ENCODE peak calls at places on chromosomes 4 and X, in nine cellular contexts. One of them, this sample, is unnamed.

GRCh38 chr4:43330288-43330687 is 437.8 kb downstream of the GRXCR1 start:
- DNase-seq in upper lobe of right lung: no peak
- DNase-seq in neural progenitor cell: no peak
- DNase-seq in dorsolateral prefrontal cortex: no peak
- DNase-seq in GM20000: no peak
- DNase-seq in foreskin fibroblast: peak; percentile 56
- DNase-seq in breast epithelium: no peak
- DNase-seq in fibroblast of pulmonary artery: peak; percentile 68
- DNase-seq in left ventricle myocardium inferior: no peak
- DNase-seq in this sample: no peak

GRCh38 chrX:14235004-14235403 is 205.3 kb upstream of the GEMIN8 start:
- DNase-seq in breast epithelium: no peak
- DNase-seq in dorsolateral prefrontal cortex: no peak
- DNase-seq in fibroblast of pulmonary artery: no peak
- DNase-seq in left ventricle myocardium inferior: no peak
- DNase-seq in foreskin fibroblast: no peak
- DNase-seq in GM20000: no peak
- DNase-seq in neural progenitor cell: peak; percentile 7
- DNase-seq in upper lobe of right lung: no peak
- DNase-seq in this sample: no peak

GRCh38 chr4:10212400-10212799 is 95.8 kb upstream of the WDR1 start:
- DNase-seq in fibroblast of pulmonary artery: no peak
- DNase-seq in neural progenitor cell: no peak
- DNase-seq in dorsolateral prefrontal cortex: no peak
- DNase-seq in GM20000: no peak
- DNase-seq in left ventricle myocardium inferior: no peak
- DNase-seq in upper lobe of right lung: no peak
- DNase-seq in foreskin fibroblast: no peak
- DNase-seq in breast epithelium: no peak
- DNase-seq in this sample: no peak

GRCh38 chr4:41022116-41022515 is 192.2 kb downstream of the APBB2 start:
- DNase-seq in breast epithelium: no peak
- DNase-seq in GM20000: no peak
- DNase-seq in upper lobe of right lung: no peak
- DNase-seq in left ventricle myocardium inferior: no peak
- DNase-seq in foreskin fibroblast: peak; percentile 87
- DNase-seq in fibroblast of pulmonary artery: no peak
- DNase-seq in dorsolateral prefrontal cortex: no peak
- DNase-seq in neural progenitor cell: no peak
- DNase-seq in this sample: no peak

GRCh38 chr4:109547394-109547793 is 12.7 kb upstream of the MCUB start:
- DNase-seq in foreskin fibroblast: peak; percentile 26
- DNase-seq in breast epithelium: no peak
- DNase-seq in left ventricle myocardium inferior: no peak
- DNase-seq in neural progenitor cell: peak; percentile 6
- DNase-seq in GM20000: no peak
- DNase-seq in fibroblast of pulmonary artery: no peak
- DNase-seq in upper lobe of right lung: no peak
- DNase-seq in dorsolateral prefrontal cortex: no peak
- DNase-seq in this sample: no peak

GRCh38 chrX:152884171-152884570 is 13.7 kb upstream of the ZNF185 start:
- DNase-seq in GM20000: no peak
- DNase-seq in upper lobe of right lung: no peak
- DNase-seq in breast epithelium: no peak
- DNase-seq in foreskin fibroblast: no peak
- DNase-seq in dorsolateral prefrontal cortex: no peak
- DNase-seq in neural progenitor cell: no peak
- DNase-seq in fibroblast of pulmonary artery: no peak
- DNase-seq in left ventricle myocardium inferior: no peak
- DNase-seq in this sample: peak; percentile 37

GRCh38 chr4:144267084-144267483 is 126.6 kb upstream of the GYPA start:
- DNase-seq in neural progenitor cell: no peak
- DNase-seq in dorsolateral prefrontal cortex: no peak
- DNase-seq in left ventricle myocardium inferior: no peak
- DNase-seq in breast epithelium: no peak
- DNase-seq in GM20000: no peak
- DNase-seq in upper lobe of right lung: no peak
- DNase-seq in fibroblast of pulmonary artery: no peak
- DNase-seq in foreskin fibroblast: no peak
- DNase-seq in this sample: no peak

GRCh38 chrX:23317799-23318724 is 16.6 kb upstream of the PTCHD1 start:
- DNase-seq in dorsolateral prefrontal cortex: no peak
- DNase-seq in neural progenitor cell: peak; percentile 61
- DNase-seq in fibroblast of pulmonary artery: peak; percentile 8
- DNase-seq in left ventricle myocardium inferior: no peak
- DNase-seq in foreskin fibroblast: no peak
- DNase-seq in upper lobe of right lung: no peak
- DNase-seq in breast epithelium: no peak
- DNase-seq in GM20000: peak; percentile 58
- DNase-seq in this sample: no peak

GRCh38 chr4:102554482-102554881 is 53.3 kb downstream of the NFKB1 start:
- DNase-seq in neural progenitor cell: peak; percentile 16
- DNase-seq in fibroblast of pulmonary artery: peak; percentile 79
- DNase-seq in breast epithelium: no peak
- DNase-seq in foreskin fibroblast: peak; percentile 16
- DNase-seq in dorsolateral prefrontal cortex: no peak
- DNase-seq in upper lobe of right lung: no peak
- DNase-seq in GM20000: no peak
- DNase-seq in left ventricle myocardium inferior: peak; percentile 66
- DNase-seq in this sample: no peak

GRCh38 chrX:117645639-117646038 is 471.0 kb downstream of the KLHL13 start:
- DNase-seq in dorsolateral prefrontal cortex: no peak
- DNase-seq in upper lobe of right lung: no peak
- DNase-seq in neural progenitor cell: no peak
- DNase-seq in fibroblast of pulmonary artery: no peak
- DNase-seq in left ventricle myocardium inferior: no peak
- DNase-seq in breast epithelium: no peak
- DNase-seq in GM20000: no peak
- DNase-seq in foreskin fibroblast: no peak
- DNase-seq in this sample: no peak

GRCh38 chrX:72045552-72046277 is 86.0 kb downstream of the RTL5 start:
- DNase-seq in fibroblast of pulmonary artery: peak; percentile 8
- DNase-seq in left ventricle myocardium inferior: no peak
- DNase-seq in dorsolateral prefrontal cortex: no peak
- DNase-seq in breast epithelium: peak; percentile 70
- DNase-seq in GM20000: no peak
- DNase-seq in foreskin fibroblast: no peak
- DNase-seq in upper lobe of right lung: no peak
- DNase-seq in neural progenitor cell: peak; percentile 15
- DNase-seq in this sample: peak; percentile 13

GRCh38 chrX:28946846-28947245 is 359.6 kb downstream of the IL1RAPL1 start:
- DNase-seq in breast epithelium: no peak
- DNase-seq in left ventricle myocardium inferior: no peak
- DNase-seq in neural progenitor cell: no peak
- DNase-seq in upper lobe of right lung: no peak
- DNase-seq in dorsolateral prefrontal cortex: no peak
- DNase-seq in fibroblast of pulmonary artery: peak; percentile 4
- DNase-seq in foreskin fibroblast: no peak
- DNase-seq in GM20000: no peak
- DNase-seq in this sample: no peak

GRCh38 chrX:13387656-13388421 is 68.0 kb upstream of the ATXN3L start:
- DNase-seq in GM20000: no peak
- DNase-seq in upper lobe of right lung: no peak
- DNase-seq in foreskin fibroblast: peak; percentile 50
- DNase-seq in neural progenitor cell: no peak
- DNase-seq in dorsolateral prefrontal cortex: no peak
- DNase-seq in left ventricle myocardium inferior: no peak
- DNase-seq in fibroblast of pulmonary artery: no peak
- DNase-seq in breast epithelium: no peak
- DNase-seq in this sample: no peak

GRCh38 chr4:174531486-174531885 is 9.2 kb upstream of the HPGD start:
- DNase-seq in breast epithelium: no peak
- DNase-seq in dorsolateral prefrontal cortex: no peak
- DNase-seq in neural progenitor cell: no peak
- DNase-seq in fibroblast of pulmonary artery: peak; percentile 27
- DNase-seq in upper lobe of right lung: no peak
- DNase-seq in foreskin fibroblast: no peak
- DNase-seq in GM20000: no peak
- DNase-seq in left ventricle myocardium inferior: no peak
- DNase-seq in this sample: no peak

GRCh38 chrX:100829730-100830129 is 9.5 kb downstream of the CSTF2 start:
- DNase-seq in fibroblast of pulmonary artery: peak; percentile 73
- DNase-seq in left ventricle myocardium inferior: no peak
- DNase-seq in dorsolateral prefrontal cortex: no peak
- DNase-seq in GM20000: peak; percentile 9
- DNase-seq in breast epithelium: no peak
- DNase-seq in upper lobe of right lung: no peak
- DNase-seq in foreskin fibroblast: peak; percentile 38
- DNase-seq in neural progenitor cell: no peak
- DNase-seq in this sample: no peak

GRCh38 chr4:107034982-107035710 is 967 bp downstream of the DKK2 start:
- DNase-seq in breast epithelium: no peak
- DNase-seq in upper lobe of right lung: no peak
- DNase-seq in neural progenitor cell: peak; percentile 72
- DNase-seq in foreskin fibroblast: peak; percentile 70
- DNase-seq in GM20000: no peak
- DNase-seq in fibroblast of pulmonary artery: no peak
- DNase-seq in dorsolateral prefrontal cortex: peak; percentile 34
- DNase-seq in left ventricle myocardium inferior: no peak
- DNase-seq in this sample: peak; percentile 89

GRCh38 chr4:104334410-104334809 is 160.3 kb downstream of the CXXC4 start:
- DNase-seq in breast epithelium: no peak
- DNase-seq in fibroblast of pulmonary artery: no peak
- DNase-seq in GM20000: no peak
- DNase-seq in neural progenitor cell: no peak
- DNase-seq in upper lobe of right lung: no peak
- DNase-seq in left ventricle myocardium inferior: no peak
- DNase-seq in dorsolateral prefrontal cortex: no peak
- DNase-seq in foreskin fibroblast: no peak
- DNase-seq in this sample: no peak

GRCh38 chrX:122941801-122942200 is 242.3 kb upstream of the GRIA3 start:
- DNase-seq in fibroblast of pulmonary artery: no peak
- DNase-seq in GM20000: no peak
- DNase-seq in breast epithelium: no peak
- DNase-seq in foreskin fibroblast: no peak
- DNase-seq in neural progenitor cell: no peak
- DNase-seq in upper lobe of right lung: no peak
- DNase-seq in left ventricle myocardium inferior: no peak
- DNase-seq in dorsolateral prefrontal cortex: no peak
- DNase-seq in this sample: no peak

DNA sequence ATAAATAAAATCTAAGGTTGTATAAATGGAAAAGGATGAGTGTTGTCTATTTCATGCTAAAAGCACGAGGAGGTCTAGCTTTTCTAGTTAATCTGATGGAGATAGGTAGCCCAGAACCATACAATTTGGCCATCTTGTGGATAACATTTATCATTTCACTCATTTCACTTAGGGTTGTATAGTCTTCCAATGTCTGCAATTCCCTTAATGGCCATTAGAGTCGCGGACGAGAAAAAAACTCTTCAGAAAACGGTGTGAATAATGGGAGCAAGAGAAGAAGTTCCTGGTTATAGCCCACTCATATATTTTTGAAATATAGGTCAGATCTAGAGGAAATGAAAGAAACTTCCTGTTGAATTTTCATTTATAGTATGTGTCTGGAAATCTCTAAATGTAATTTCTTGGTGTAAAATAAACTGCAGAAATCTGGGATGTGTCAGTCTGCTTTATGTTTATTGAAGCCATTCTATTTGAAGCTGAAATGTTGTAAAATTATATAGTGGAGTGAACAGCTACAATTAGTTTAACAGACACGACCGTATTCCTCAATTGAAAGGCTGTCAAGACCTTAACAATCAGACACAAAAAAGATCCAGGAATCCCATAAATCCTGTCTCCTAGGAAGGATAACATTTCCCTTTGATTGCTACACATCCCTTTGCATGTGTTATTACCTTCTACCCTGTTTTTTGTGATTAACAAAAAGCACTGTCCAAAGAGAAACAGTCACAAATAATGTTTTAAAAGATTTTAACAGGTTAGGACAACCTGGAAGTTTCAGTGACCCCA is 47.7 kb upstream of the MGST2 start:
- DNase-seq in foreskin fibroblast: peak; percentile 32
- DNase-seq in neural progenitor cell: no peak
- DNase-seq in upper lobe of right lung: no peak
- DNase-seq in GM20000: no peak
- DNase-seq in dorsolateral prefrontal cortex: no peak
- DNase-seq in breast epithelium: no peak
- DNase-seq in left ventricle myocardium inferior: no peak
- DNase-seq in fibroblast of pulmonary artery: peak; percentile 31
- DNase-seq in this sample: no peak
- TF ChIP-seq CTCF in foreskin fibroblast: peak; percentile 33
- TF ChIP-seq CTCF in neural progenitor cell: peak; percentile 43
- TF ChIP-seq CTCF in upper lobe of right lung: peak; percentile 34
- TF ChIP-seq CTCF in GM20000: no peak
- TF ChIP-seq CTCF in dorsolateral prefrontal cortex: peak; percentile 16
- TF ChIP-seq CTCF in breast epithelium: peak; percentile 26
- TF ChIP-seq CTCF in left ventricle myocardium inferior: peak; percentile 50
- TF ChIP-seq CTCF in fibroblast of pulmonary artery: peak; percentile 49
- TF ChIP-seq CTCF in this sample: peak; percentile 70

DNA sequence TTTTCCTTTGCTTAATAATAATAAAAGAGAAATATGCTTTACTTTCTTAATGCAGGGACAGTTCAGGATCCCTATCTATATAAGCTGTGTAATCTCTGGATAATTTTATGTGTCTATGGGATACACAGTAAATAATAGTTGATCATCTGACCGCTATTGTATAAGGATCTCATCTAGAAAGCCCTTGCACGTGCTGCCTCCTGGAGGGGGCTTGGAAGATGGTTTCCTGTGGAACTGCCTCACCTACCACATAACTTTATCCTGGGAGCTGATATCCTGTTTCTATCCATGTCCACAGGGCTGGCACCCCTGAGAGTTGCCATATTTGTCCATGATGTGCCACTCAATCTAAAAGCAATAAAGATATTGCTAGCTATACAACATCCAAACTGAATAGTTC is 139.3 kb upstream of the FRMPD4 start:
- DNase-seq in upper lobe of right lung: no peak
- DNase-seq in dorsolateral prefrontal cortex: no peak
- DNase-seq in neural progenitor cell: no peak
- DNase-seq in foreskin fibroblast: no peak
- DNase-seq in GM20000: no peak
- DNase-seq in left ventricle myocardium inferior: no peak
- DNase-seq in breast epithelium: no peak
- DNase-seq in fibroblast of pulmonary artery: peak; percentile 11
- DNase-seq in this sample: no peak
- TF ChIP-seq CTCF in upper lobe of right lung: peak; percentile 6
- TF ChIP-seq CTCF in dorsolateral prefrontal cortex: no peak
- TF ChIP-seq CTCF in neural progenitor cell: peak; percentile 14
- TF ChIP-seq CTCF in foreskin fibroblast: no peak
- TF ChIP-seq CTCF in GM20000: no peak
- TF ChIP-seq CTCF in left ventricle myocardium inferior: peak; percentile 20
- TF ChIP-seq CTCF in breast epithelium: no peak
- TF ChIP-seq CTCF in fibroblast of pulmonary artery: no peak
- TF ChIP-seq CTCF in this sample: no peak

GRCh38 chr4:70538869-70539268 is 20.5 kb downstream of the AMTN start:
- DNase-seq in foreskin fibroblast: no peak
- DNase-seq in left ventricle myocardium inferior: no peak
- DNase-seq in dorsolateral prefrontal cortex: no peak
- DNase-seq in GM20000: no peak
- DNase-seq in upper lobe of right lung: no peak
- DNase-seq in breast epithelium: no peak
- DNase-seq in neural progenitor cell: no peak
- DNase-seq in fibroblast of pulmonary artery: no peak
- DNase-seq in this sample: no peak

GRCh38 chr4:70544279-70544870 is 26.0 kb downstream of the AMTN start:
- DNase-seq in upper lobe of right lung: no peak
- DNase-seq in left ventricle myocardium inferior: no peak
- DNase-seq in GM20000: no peak
- DNase-seq in breast epithelium: no peak
- DNase-seq in foreskin fibroblast: peak; percentile 2
- DNase-seq in fibroblast of pulmonary artery: peak; percentile 30
- DNase-seq in dorsolateral prefrontal cortex: no peak
- DNase-seq in neural progenitor cell: peak; percentile 52
- DNase-seq in this sample: no peak
- TF ChIP-seq CTCF in upper lobe of right lung: peak; percentile 44
- TF ChIP-seq CTCF in left ventricle myocardium inferior: peak; percentile 36
- TF ChIP-seq CTCF in GM20000: peak; percentile 29
- TF ChIP-seq CTCF in breast epithelium: no peak
- TF ChIP-seq CTCF in foreskin fibroblast: peak; percentile 70
- TF ChIP-seq CTCF in fibroblast of pulmonary artery: peak; percentile 70
- TF ChIP-seq CTCF in dorsolateral prefrontal cortex: peak; percentile 32
- TF ChIP-seq CTCF in neural progenitor cell: peak; percentile 78
- TF ChIP-seq CTCF in this sample: peak; percentile 78

GRCh38 chr4:15778191-15778741 is at the start of gene CD38:
- DNase-seq in left ventricle myocardium inferior: peak; percentile 28
- DNase-seq in dorsolateral prefrontal cortex: no peak
- DNase-seq in neural progenitor cell: peak; percentile 55
- DNase-seq in fibroblast of pulmonary artery: no peak
- DNase-seq in foreskin fibroblast: peak; percentile 33
- DNase-seq in upper lobe of right lung: peak; percentile 69
- DNase-seq in breast epithelium: no peak
- DNase-seq in GM20000: peak; percentile 83
- DNase-seq in this sample: no peak
- TF ChIP-seq CTCF in left ventricle myocardium inferior: no peak
- TF ChIP-seq CTCF in dorsolateral prefrontal cortex: no peak
- TF ChIP-seq CTCF in neural progenitor cell: no peak
- TF ChIP-seq CTCF in fibroblast of pulmonary artery: no peak
- TF ChIP-seq CTCF in foreskin fibroblast: no peak
- TF ChIP-seq CTCF in upper lobe of right lung: no peak
- TF ChIP-seq CTCF in breast epithelium: no peak
- TF ChIP-seq CTCF in GM20000: no peak
- TF ChIP-seq CTCF in this sample: no peak